ENCODE peak calls at places on chromosomes 5 and 9, in ten cellular contexts. J is fibroblast of mammary gland, H is ovary, G is NB4, W is tibial nerve, M is mucosa of descending colon, U is AG10803, E is suprapubic skin, L is fibroblast of pulmonary artery, B is prostate gland. I is an unnamed sample.

GRCh38 chr5:18992264-18992663 is 995.7 kb downstream of the CDH18 start:
- DNase-seq in M (no peak), H (no peak), L (no peak), J (no peak), W (no peak), G (no peak), B (no peak), E (no peak), U (no peak), I (no peak)

GRCh38 chr5:149175346-149176113 is 34.2 kb downstream of the ABLIM3 start:
- DNase-seq in G (no peak), H (peak), J (peak), W (peak), L (peak), B (peak), M (no peak), U (peak), E (peak), I (no peak)

GRCh38 chr5:108263338-108263737 is 118.6 kb downstream of the FBXL17 start:
- DNase-seq in G (no peak), W (no peak), H (no peak), M (no peak), J (no peak), L (no peak), U (no peak), B (no peak), E (no peak), I (no peak)

GRCh38 chr5:181265092-181265671 is 4.2 kb upstream of the TRIM52 start:
- DNase-seq in L (no peak), E (no peak), G (no peak), W (no peak), J (no peak), U (no peak), B (no peak), H (no peak), M (no peak), I (no peak)

GRCh38 chr9:76045217-76045616 is 154.7 kb downstream of the PCSK5 start:
- DNase-seq in B (no peak), H (no peak), W (no peak), E (no peak), J (no peak), L (peak), U (peak), G (no peak), M (no peak), I (no peak)

GRCh38 chr5:166845044-166845443 is 1446.4 kb upstream of the WWC1 start:
- DNase-seq in W (no peak), B (no peak), H (no peak), L (peak), M (peak), G (peak), E (no peak), U (no peak), J (peak), I (peak)

GRCh38 chr5:377326-377981 is 55.9 kb downstream of the AHRR start:
- DNase-seq in W (no peak), L (no peak), J (no peak), M (peak), G (peak), H (no peak), U (no peak), E (peak), B (peak), I (no peak)

GRCh38 chr9:116260531-116260930 is 106.9 kb downstream of the PAPPA start:
- DNase-seq in W (no peak), U (no peak), J (no peak), E (no peak), L (no peak), B (no peak), H (no peak), M (no peak), G (no peak), I (no peak)

GRCh38 chr9:92484563-92484962 is 2.3 kb upstream of the ASPN start:
- DNase-seq in B (no peak), W (no peak), H (no peak), U (no peak), E (no peak), M (no peak), J (no peak), L (no peak), G (no peak), I (no peak)

GRCh38 chr5:35880166-35880565 is 23.5 kb downstream of the IL7R start:
- DNase-seq in E (no peak), U (no peak), H (no peak), B (no peak), G (no peak), L (no peak), M (no peak), W (no peak), J (no peak), I (no peak)

GRCh38 chr5:90368454-90369246 is 40.9 kb downstream of the CETN3 start:
- DNase-seq in H (no peak), B (no peak), J (no peak), W (no peak), L (no peak), G (no peak), U (no peak), M (no peak), E (no peak), I (no peak)

GRCh38 chr5:9361835-9362234 is 184.0 kb downstream of the SEMA5A start:
- DNase-seq in M (peak), H (no peak), W (no peak), B (peak), L (peak), U (peak), E (no peak), G (peak), J (peak), I (no peak)

GRCh38 chr5:134079748-134080581 is 34.5 kb upstream of the TCF7 start:
- DNase-seq in G (no peak), B (no peak), U (no peak), H (no peak), L (no peak), W (no peak), E (no peak), J (no peak), M (no peak), I (no peak)

GRCh38 chr5:150175076-150175475 is 8.5 kb downstream of the CDX1 start:
- DNase-seq in B (no peak), U (no peak), H (no peak), L (no peak), W (no peak), E (no peak), J (no peak), G (no peak), M (no peak), I (no peak)

GRCh38 chr5:156475831-156476551 is 149.0 kb downstream of the SGCD start:
- DNase-seq in U (peak), W (no peak), E (no peak), H (peak), L (peak), M (peak), B (no peak), J (peak), G (no peak), I (peak)

GRCh38 chr5:74669824-74670223 is 15.2 kb upstream of the HEXB start:
- DNase-seq in H (no peak), U (no peak), G (no peak), M (no peak), W (no peak), B (no peak), E (no peak), J (no peak), L (no peak), I (no peak)

GRCh38 chr5:115559524-115559923 is 14.9 kb upstream of the FEM1C start:
- DNase-seq in W (no peak), H (no peak), L (peak), J (peak), E (no peak), M (no peak), G (no peak), U (peak), B (no peak), I (no peak)

GRCh38 chr9:116875576-116875975 is 188.5 kb downstream of the TRIM32 start:
- DNase-seq in J (no peak), L (no peak), H (no peak), U (no peak), G (no peak), W (no peak), B (no peak), E (no peak), M (no peak), I (no peak)

GRCh38 chr5:10702040-10702629 is 58.9 kb downstream of the DAP start:
- DNase-seq in G (no peak), B (no peak), U (peak), E (no peak), M (no peak), W (no peak), L (peak), J (peak), H (peak), I (peak)

GRCh38 chr9:100427366-100428263 is 672 bp downstream of the MSANTD3 start:
- DNase-seq in H (peak), B (peak), L (peak), G (peak), M (peak), J (peak), E (peak), W (no peak), U (peak), I (no peak)

GRCh38 chr9:69122086-69122390 is 52.0 kb upstream of the TJP2 start:
- DNase-seq in U (peak), G (peak), M (peak), E (peak), B (peak), H (peak), W (peak), L (peak), J (peak), I (peak)

GRCh38 chr5:141135030-141135717 is at the start of gene PCDHB5:
- DNase-seq in U (peak), J (peak), L (peak), M (no peak), W (no peak), H (peak), G (peak), B (no peak), E (no peak), I (no peak)

GRCh38 chr9:119278138-119278537 is 91.1 kb downstream of the BRINP1 start:
- DNase-seq in W (no peak), L (no peak), J (no peak), H (no peak), E (no peak), M (no peak), B (no peak), G (no peak), U (no peak), I (no peak)

GRCh38 chr5:60018091-60018490 is 124.6 kb upstream of the PDE4D start:
- DNase-seq in H (no peak), L (no peak), G (no peak), B (no peak), E (no peak), U (no peak), W (no peak), J (no peak), M (no peak), I (no peak)

GRCh38 chr5:128132499-128132898 is 48.9 kb downstream of the SLC12A2 start:
- DNase-seq in H (no peak), W (no peak), L (no peak), U (no peak), J (no peak), B (no peak), M (no peak), G (no peak), E (no peak), I (no peak)

GRCh38 chr9:14031761-14032279 is 282.1 kb downstream of the NFIB start:
- DNase-seq in H (no peak), W (no peak), U (no peak), J (no peak), E (no peak), G (no peak), L (peak), M (no peak), B (no peak), I (no peak)

GRCh38 chr5:131224387-131225191 is 39.3 kb upstream of the CDC42SE2 start:
- DNase-seq in G (peak), H (no peak), B (no peak), U (no peak), L (no peak), W (no peak), M (peak), E (no peak), J (no peak), I (no peak)

GRCh38 chr9:5838884-5839571 is 6.1 kb upstream of the ERMP1 start:
- DNase-seq in G (peak), H (no peak), E (no peak), L (peak), M (peak), J (peak), U (peak), W (no peak), B (no peak), I (no peak)

GRCh38 chr5:158644301-158644700 is 455.4 kb downstream of the EBF1 start:
- DNase-seq in U (no peak), G (no peak), M (no peak), E (no peak), B (no peak), H (no peak), J (no peak), L (no peak), W (no peak), I (no peak)

GRCh38 chr9:18492612-18493011 is 18.7 kb downstream of the ADAMTSL1 start:
- DNase-seq in E (no peak), M (no peak), W (no peak), U (peak), J (peak), G (no peak), H (no peak), B (no peak), L (peak), I (no peak)

GRCh38 chr9:18485691-18486090 is 11.7 kb downstream of the ADAMTSL1 start:
- DNase-seq in G (no peak), J (peak), H (no peak), B (no peak), M (no peak), L (no peak), W (no peak), U (peak), E (no peak), I (no peak)

GRCh38 chr9:18489861-18490260 is 15.9 kb downstream of the ADAMTSL1 start:
- DNase-seq in M (no peak), J (peak), L (peak), W (no peak), B (no peak), H (no peak), U (peak), G (no peak), E (no peak), I (no peak)

GRCh38 chr9:18490591-18491370 is 16.8 kb downstream of the ADAMTSL1 start:
- DNase-seq in M (no peak), H (no peak), B (no peak), L (peak), G (no peak), E (no peak), W (no peak), J (peak), U (peak), I (peak)

DNA sequence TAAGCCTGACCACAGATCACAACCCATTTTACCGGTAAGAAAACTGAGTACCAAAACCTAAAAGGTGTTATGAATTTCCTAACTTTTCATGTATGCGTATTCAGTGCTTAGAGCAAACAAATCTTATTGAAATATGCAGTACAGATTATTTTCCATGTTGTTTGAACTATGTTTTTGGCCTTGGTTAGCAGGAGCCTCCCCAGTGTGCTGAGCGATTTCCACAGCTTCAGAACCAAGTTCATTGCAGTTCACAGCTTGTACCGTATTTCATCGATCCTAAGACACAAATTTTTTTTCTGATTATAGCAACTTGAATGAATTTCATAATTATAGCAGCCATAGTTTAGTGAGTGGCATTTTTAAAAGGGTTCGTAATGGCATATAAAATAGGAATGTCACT is 13.7 kb downstream of the ADAMTSL1 start:
- DNase-seq in U (no peak), H (no peak), M (no peak), E (no peak), L (no peak), J (no peak), W (no peak), B (no peak), G (no peak), I (no peak)
- H3K4me3 ChIP-seq in U (no peak), H (no peak), M (no peak), E (no peak), L (no peak), J (no peak), W (no peak), B (no peak), G (no peak), I (no peak)

DNA sequence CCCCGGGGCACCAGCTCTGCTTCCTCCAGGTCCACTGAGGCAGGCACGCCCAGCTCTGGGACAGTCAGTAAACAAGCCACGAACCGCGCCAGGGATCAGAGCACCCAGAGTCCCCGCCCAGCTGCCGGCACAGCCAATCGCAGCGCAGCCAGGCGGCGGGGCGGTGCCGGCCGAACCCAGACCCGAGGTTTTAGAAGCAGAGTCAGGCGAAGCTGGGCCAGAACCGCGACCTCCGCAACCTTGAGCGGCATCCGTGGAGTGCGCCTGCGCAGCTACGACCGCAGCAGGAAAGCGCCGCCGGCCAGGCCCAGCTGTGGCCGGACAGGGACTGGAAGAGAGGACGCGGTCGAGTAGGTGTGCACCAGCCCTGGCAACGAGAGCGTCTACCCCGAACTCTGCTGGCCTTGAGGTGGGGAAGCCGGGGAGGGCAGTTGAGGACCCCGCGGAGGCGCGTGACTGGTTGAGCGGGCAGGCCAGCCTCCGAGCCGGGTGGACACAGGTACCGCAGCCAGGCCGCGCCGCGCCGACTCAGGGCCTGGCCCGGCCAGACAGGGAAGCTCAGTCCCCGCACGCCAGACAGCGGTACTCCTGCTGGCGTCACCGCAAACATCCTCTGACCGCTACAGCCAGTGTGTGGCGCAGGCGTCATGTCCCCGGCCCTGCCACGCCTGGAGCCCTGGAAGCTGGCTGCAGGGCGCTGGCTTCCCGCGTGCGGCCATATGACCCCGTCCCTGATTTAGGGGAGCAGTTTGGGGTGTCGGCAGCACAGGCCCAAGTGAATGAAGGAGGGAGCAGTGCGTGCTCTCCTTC is at the start of gene CTSL:
- DNase-seq in B (peak), L (peak), U (peak), G (peak), E (peak), W (peak), J (peak), H (peak), M (peak), I (no peak)
- TF ChIP-seq CTCF in B (peak), L (peak), U (peak), G (no peak), E (no peak), W (no peak), J (no peak), H (peak), M (no peak), I (no peak)

GRCh38 chr9:131706608-131706970 is 33.3 kb downstream of the RAPGEF1 start:
- DNase-seq in B (no peak), H (no peak), U (no peak), G (no peak), E (no peak), L (no peak), W (no peak), M (peak), J (no peak), I (no peak)

GRCh38 chr9:131708613-131709002 is 31.3 kb downstream of the RAPGEF1 start:
- DNase-seq in M (no peak), J (no peak), E (no peak), G (peak), L (no peak), U (no peak), B (no peak), H (no peak), W (no peak), I (no peak)

GRCh38 chr9:131709741-131710499 is 30.0 kb downstream of the RAPGEF1 start:
- DNase-seq in E (no peak), J (peak), M (no peak), G (peak), W (no peak), H (no peak), B (no peak), U (peak), L (peak), I (no peak)

GRCh38 chr9:131707050-131707449 is 32.8 kb downstream of the RAPGEF1 start:
- DNase-seq in U (no peak), M (no peak), B (no peak), J (no peak), G (no peak), E (no peak), L (no peak), H (no peak), W (no peak), I (no peak)

DNA sequence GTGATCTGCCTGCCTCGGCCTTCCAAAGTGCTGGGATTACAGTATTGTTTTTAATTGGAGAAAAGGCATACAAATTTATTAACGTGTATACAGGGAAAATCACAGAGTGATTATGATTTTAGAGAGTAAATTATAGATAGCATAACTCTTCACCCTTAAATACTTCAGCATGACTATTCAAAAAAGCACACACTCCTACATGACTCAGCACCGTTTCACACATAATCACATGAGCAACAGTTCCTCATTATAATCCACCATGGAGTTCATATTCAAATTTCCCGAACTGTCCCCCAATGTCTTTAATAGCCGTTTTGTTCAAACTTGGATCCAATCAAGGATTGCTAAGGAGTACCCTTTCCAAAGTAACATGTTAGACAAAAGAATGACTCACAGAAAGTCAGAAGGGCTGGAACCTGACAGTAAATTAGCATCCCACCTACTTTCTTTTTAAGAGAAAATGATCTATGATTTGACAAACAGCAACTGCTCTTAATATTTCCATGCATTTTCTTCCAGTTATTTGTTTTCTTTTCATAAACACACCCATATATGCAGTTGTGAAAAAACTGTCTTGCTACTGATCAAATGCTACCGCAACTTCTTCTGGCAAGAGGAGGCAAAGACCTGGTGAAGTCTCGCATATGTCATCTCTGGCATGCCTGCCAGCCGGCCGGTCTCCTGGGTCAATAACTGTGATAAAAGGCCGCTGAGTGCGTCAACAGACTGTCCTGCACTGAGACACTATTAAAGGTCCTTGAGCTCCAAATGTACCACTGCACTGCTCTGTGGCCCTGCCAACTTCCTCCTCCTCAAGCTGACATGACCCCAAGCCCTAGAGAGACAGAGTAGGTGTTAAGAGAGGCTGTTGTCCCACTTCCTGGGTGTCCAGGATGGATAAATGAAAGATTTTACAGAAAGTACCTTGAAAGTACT is 31.9 kb downstream of the RAPGEF1 start:
- DNase-seq in H (no peak), U (peak), W (no peak), E (no peak), B (peak), G (peak), L (peak), M (peak), J (peak), I (peak)
- H3K4me3 ChIP-seq in H (no peak), U (no peak), W (no peak), E (no peak), B (no peak), G (no peak), L (no peak), M (no peak), J (no peak), I (no peak)

DNA sequence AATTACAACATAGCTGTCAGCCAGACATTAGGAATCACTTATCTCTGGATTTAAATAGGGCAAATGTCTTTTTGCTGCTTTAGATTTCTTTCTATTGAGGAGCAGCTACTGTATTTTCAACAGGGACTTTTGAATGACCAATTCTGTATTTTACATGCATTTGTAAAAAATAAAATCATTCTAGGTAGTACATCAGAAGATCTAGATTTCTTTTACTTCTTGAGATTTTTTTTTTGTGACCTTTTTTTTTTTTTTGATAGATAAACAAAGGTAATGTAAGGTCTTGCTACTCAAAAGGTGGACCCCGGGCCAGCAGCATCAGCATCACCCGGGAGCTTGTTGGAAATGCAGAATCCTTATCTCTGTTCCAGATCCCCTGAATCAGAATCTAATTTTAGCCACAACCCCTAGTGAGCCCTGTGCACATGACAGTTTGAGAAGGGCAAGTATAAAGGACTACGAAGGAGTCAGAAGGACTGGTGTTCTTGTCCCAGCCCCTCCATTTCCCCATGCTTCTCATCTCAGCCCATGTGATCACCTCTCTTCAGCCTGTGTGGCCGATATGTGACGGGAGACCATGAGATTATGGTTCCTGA is 37.7 kb upstream of the CKMT2 start:
- DNase-seq in H (no peak), J (peak), G (no peak), M (no peak), U (no peak), L (no peak), E (no peak), B (no peak), W (no peak), I (no peak)
- TF ChIP-seq CTCF in H (no peak), J (no peak), G (no peak), M (no peak), U (no peak), L (no peak), E (no peak), B (no peak), W (no peak), I (no peak)

I was measured in astrocyte of the cerebellum.